ENCODE peak calls at places on chromosomes 12 and 14, in eight cellular contexts. E is PC-3, R is fibroblast of lung, G is mesendoderm, Y is trophoblast cell, I is astrocyte, N is H9, A is PC-9. O is an unnamed sample.

GRCh38 chr12:14390885-14391530 is 25.5 kb downstream of the ATF7IP start:
- DNase-seq in E (no peak), R (no peak), G (no peak), Y (no peak), I (no peak), N (no peak), A (no peak), O (no peak)

GRCh38 chr12:11814362-11814761 is 164.9 kb downstream of the ETV6 start:
- DNase-seq in E (peak; percentile 54), R (peak; percentile 81), G (peak; percentile 83), Y (no peak), I (peak; percentile 84), N (no peak), A (peak; percentile 37), O (no peak)

GRCh38 chr12:19198272-19198671 is 68.7 kb downstream of the PLEKHA5 start:
- DNase-seq in E (peak; percentile 80), R (peak; percentile 32), G (peak; percentile 81), Y (peak; percentile 93), I (peak; percentile 82), N (no peak), A (peak; percentile 63), O (no peak)

GRCh38 chr12:106894774-106895173 is 60.9 kb upstream of the TMEM263 start:
- DNase-seq in E (peak; percentile 33), R (no peak), G (no peak), Y (no peak), I (no peak), N (no peak), A (no peak), O (no peak)

GRCh38 chr12:132167610-132168310 is 23.5 kb downstream of the NOC4L start:
- DNase-seq in E (no peak), R (no peak), G (no peak), Y (no peak), I (no peak), N (no peak), A (no peak), O (no peak)

GRCh38 chr12:109760031-109760929 is 46.7 kb downstream of the FAM222A start:
- DNase-seq in E (no peak), R (no peak), G (no peak), Y (no peak), I (no peak), N (peak; percentile 30), A (no peak), O (no peak)

GRCh38 chr12:132600048-132601032 is 10.0 kb downstream of the LRCOL1 start:
- DNase-seq in E (peak; percentile 76), R (peak; percentile 73), G (peak; percentile 73), Y (peak; percentile 75), I (peak; percentile 44), N (peak; percentile 87), A (peak; percentile 48), O (peak; percentile 89)

GRCh38 chr14:54807881-54808280 is 94.7 kb downstream of the GCH1 start:
- DNase-seq in E (no peak), R (no peak), G (no peak), Y (no peak), I (no peak), N (no peak), A (no peak), O (no peak)

GRCh38 chr12:104596128-104596799 is 139.5 kb downstream of the CHST11 start:
- DNase-seq in E (no peak), R (peak; percentile 92), G (no peak), Y (peak; percentile 37), I (peak; percentile 92), N (no peak), A (no peak), O (no peak)

GRCh38 chr14:100762089-100762515 is 35.4 kb downstream of the DLK1 start:
- DNase-seq in E (peak; percentile 22), R (peak; percentile 80), G (no peak), Y (no peak), I (peak; percentile 19), N (no peak), A (no peak), O (no peak)

GRCh38 chr12:1217191-1217949 is 226.3 kb downstream of the ERC1 start:
- DNase-seq in E (peak; percentile 94), R (peak; percentile 82), G (no peak), Y (peak; percentile 20), I (peak; percentile 91), N (no peak), A (peak; percentile 95), O (peak; percentile 50)

GRCh38 chr12:125330645-125331341 is 265.6 kb downstream of the AACS start:
- DNase-seq in E (peak; percentile 57), R (peak; percentile 2), G (peak; percentile 79), Y (peak; percentile 43), I (peak; percentile 4), N (peak; percentile 93), A (no peak), O (peak; percentile 91)

GRCh38 chr12:27843714-27844245 is 63.7 kb upstream of the MANSC4 start:
- DNase-seq in E (no peak), R (peak; percentile 71), G (peak; percentile 13), Y (no peak), I (peak; percentile 95), N (no peak), A (no peak), O (peak; percentile 12)

GRCh38 chr12:96241484-96242256 is 47.5 kb downstream of the ELK3 start:
- DNase-seq in E (no peak), R (peak; percentile 82), G (peak; percentile 47), Y (peak; percentile 92), I (peak; percentile 79), N (no peak), A (no peak), O (no peak)

GRCh38 chr14:106378191-106378590 is 851.8 kb downstream of the TMEM121 start:
- DNase-seq in E (no peak), R (no peak), G (no peak), Y (no peak), I (no peak), N (no peak), A (no peak), O (no peak)

GRCh38 chr12:11862794-11863193 is 207.9 kb upstream of the BCL2L14 start:
- DNase-seq in E (no peak), R (peak; percentile 42), G (peak; percentile 42), Y (peak; percentile 39), I (peak; percentile 63), N (no peak), A (no peak), O (no peak)

GRCh38 chr12:54158581-54158980 is 30.2 kb downstream of the SMUG1 start:
- DNase-seq in E (no peak), R (no peak), G (no peak), Y (no peak), I (no peak), N (no peak), A (no peak), O (no peak)

GRCh38 chr14:105069887-105070759 is 4.9 kb upstream of the GPR132 start:
- DNase-seq in E (no peak), R (peak; percentile 62), G (no peak), Y (peak; percentile 76), I (no peak), N (peak; percentile 28), A (no peak), O (no peak)

GRCh38 chr12:25994252-25994651 is 35.8 kb downstream of the RASSF8 start:
- DNase-seq in E (peak; percentile 15), R (peak; percentile 97), G (no peak), Y (no peak), I (peak; percentile 99), N (no peak), A (no peak), O (no peak)

GRCh38 chr14:22666203-22666893 is 22.2 kb upstream of the OR6J1 start:
- DNase-seq in E (no peak), R (no peak), G (no peak), Y (no peak), I (no peak), N (no peak), A (no peak), O (no peak)

GRCh38 chr12:77124767-77125166 is 59.4 kb upstream of the E2F7 start:
- DNase-seq in E (no peak), R (no peak), G (no peak), Y (no peak), I (peak; percentile 82), N (no peak), A (no peak), O (no peak)

GRCh38 chr12:41604830-41605229 is 416.7 kb downstream of the PDZRN4 start:
- DNase-seq in E (no peak), R (peak; percentile 4), G (peak; percentile 11), Y (peak; percentile 24), I (peak; percentile 49), N (no peak), A (peak; percentile 36), O (no peak)

GRCh38 chr12:23899434-23899833 is 50.0 kb downstream of the SOX5 start:
- DNase-seq in E (no peak), R (peak; percentile 22), G (no peak), Y (no peak), I (no peak), N (no peak), A (no peak), O (no peak)

GRCh38 chr14:93824518-93825234 is 36.4 kb upstream of the PRIMA1 start:
- DNase-seq in E (no peak), R (no peak), G (no peak), Y (no peak), I (no peak), N (no peak), A (no peak), O (no peak)

GRCh38 chr12:59077153-59077930 is 157.0 kb upstream of the LRIG3 start:
- DNase-seq in E (no peak), R (peak; percentile 42), G (peak; percentile 16), Y (no peak), I (no peak), N (no peak), A (no peak), O (peak; percentile 30)

GRCh38 chr12:108820700-108821406 is 36.5 kb downstream of the SSH1 start:
- DNase-seq in E (no peak), R (no peak), G (no peak), Y (no peak), I (no peak), N (no peak), A (no peak), O (no peak)

GRCh38 chr12:39235990-39236767 is 206.7 kb downstream of the KIF21A start:
- DNase-seq in E (peak; percentile 89), R (peak; percentile 6), G (no peak), Y (no peak), I (peak; percentile 87), N (no peak), A (no peak), O (no peak)

GRCh38 chr12:47969845-47970244 is 6.4 kb downstream of the TMEM106C start:
- DNase-seq in E (no peak), R (no peak), G (no peak), Y (no peak), I (no peak), N (no peak), A (no peak), O (no peak)
- H3K79me2 ChIP-seq in E (peaks cover 10% of the 10 kb centered on the region), R (no peaks in the 10 kb centered on the region), G (no peaks in the 10 kb centered on the region), Y (no peaks in the 10 kb centered on the region), I (no peaks in the 10 kb centered on the region), N (no peaks in the 10 kb centered on the region), A (peaks cover 1% of the 10 kb centered on the region), O (no peaks in the 10 kb centered on the region)

GRCh38 chr14:99597911-99598600 is 6.0 kb downstream of the CCDC85C start:
- DNase-seq in E (no peak), R (no peak), G (no peak), Y (no peak), I (no peak), N (no peak), A (no peak), O (no peak)
- H3K79me2 ChIP-seq in E (peaks cover 99% of the 10 kb centered on the region), R (peaks cover 42% of the 10 kb centered on the region), G (peaks cover 4% of the 10 kb centered on the region), Y (peaks cover 30% of the 10 kb centered on the region), I (peaks cover 98% of the 10 kb centered on the region), N (peaks cover 8% of the 10 kb centered on the region), A (peaks cover 34% of the 10 kb centered on the region), O (peaks cover 100% of the 10 kb centered on the region)

GRCh38 chr12:50554651-50555050 is 49.9 kb downstream of the DIP2B start:
- DNase-seq in E (no peak), R (no peak), G (no peak), Y (peak; percentile 52), I (no peak), N (no peak), A (no peak), O (no peak)
- H3K79me2 ChIP-seq in E (peaks cover 91% of the 10 kb centered on the region), R (no peaks in the 10 kb centered on the region), G (peaks cover 12% of the 10 kb centered on the region), Y (peaks cover 16% of the 10 kb centered on the region), I (peaks cover 80% of the 10 kb centered on the region), N (peaks cover 3% of the 10 kb centered on the region), A (peaks cover 79% of the 10 kb centered on the region), O (peaks cover 73% of the 10 kb centered on the region)

GRCh38 chr14:61774861-61775260 is 12.6 kb downstream of the SNAPC1 start:
- DNase-seq in E (peak; percentile 35), R (no peak), G (no peak), Y (no peak), I (no peak), N (no peak), A (no peak), O (no peak)
- H3K79me2 ChIP-seq in E (peaks cover 43% of the 10 kb centered on the region), R (no peaks in the 10 kb centered on the region), G (no peaks in the 10 kb centered on the region), Y (no peaks in the 10 kb centered on the region), I (no peaks in the 10 kb centered on the region), N (no peaks in the 10 kb centered on the region), A (no peaks in the 10 kb centered on the region), O (no peaks in the 10 kb centered on the region)

O was measured in neural progenitor cell.